ENCODE peak calls at places on chromosomes 2 and 18, in seven cellular contexts. One of them, this sample, is unnamed.

GRCh38 chr2:23655862-23656596 is 270.9 kb downstream of the ATAD2B start:
- DNase-seq in activated CD8-positive, alpha-beta memory T cell treated with anti-CD3 and anti-CD28 coated beads, Interleukin-2, amount 50 U/mL, for 4 hours: no peak
- DNase-seq in GM06990: no peak
- DNase-seq in nucleus accumbens: no peak
- DNase-seq in kidney tubule cell: no peak
- DNase-seq in HCT116: no peak
- DNase-seq in NCI-H1092 treated with DMSO at 0.1 percent for 48 hours: no peak
- DNase-seq in this sample: no peak

GRCh38 chr18:51009071-51009470 is 20.9 kb upstream of the SMAD4 start:
- DNase-seq in activated CD8-positive, alpha-beta memory T cell treated with anti-CD3 and anti-CD28 coated beads, Interleukin-2, amount 50 U/mL, for 4 hours: no peak
- DNase-seq in GM06990: no peak
- DNase-seq in nucleus accumbens: no peak
- DNase-seq in kidney tubule cell: peak
- DNase-seq in HCT116: no peak
- DNase-seq in NCI-H1092 treated with DMSO at 0.1 percent for 48 hours: peak
- DNase-seq in this sample: peak

GRCh38 chr2:152240559-152241231 is 65.1 kb upstream of the STAM2 start:
- DNase-seq in activated CD8-positive, alpha-beta memory T cell treated with anti-CD3 and anti-CD28 coated beads, Interleukin-2, amount 50 U/mL, for 4 hours: no peak
- DNase-seq in GM06990: no peak
- DNase-seq in nucleus accumbens: no peak
- DNase-seq in kidney tubule cell: peak
- DNase-seq in HCT116: no peak
- DNase-seq in NCI-H1092 treated with DMSO at 0.1 percent for 48 hours: no peak
- DNase-seq in this sample: no peak

GRCh38 chr2:1886405-1886992 is 142.2 kb upstream of the PXDN start:
- DNase-seq in activated CD8-positive, alpha-beta memory T cell treated with anti-CD3 and anti-CD28 coated beads, Interleukin-2, amount 50 U/mL, for 4 hours: peak
- DNase-seq in GM06990: no peak
- DNase-seq in nucleus accumbens: no peak
- DNase-seq in kidney tubule cell: peak
- DNase-seq in HCT116: peak
- DNase-seq in NCI-H1092 treated with DMSO at 0.1 percent for 48 hours: no peak
- DNase-seq in this sample: peak

GRCh38 chr2:219344756-219345458 is 12.4 kb upstream of the RESP18 start:
- DNase-seq in activated CD8-positive, alpha-beta memory T cell treated with anti-CD3 and anti-CD28 coated beads, Interleukin-2, amount 50 U/mL, for 4 hours: no peak
- DNase-seq in GM06990: no peak
- DNase-seq in nucleus accumbens: no peak
- DNase-seq in kidney tubule cell: peak
- DNase-seq in HCT116: no peak
- DNase-seq in NCI-H1092 treated with DMSO at 0.1 percent for 48 hours: peak
- DNase-seq in this sample: peak

GRCh38 chr2:197647961-197648690 is 27.3 kb downstream of the RFTN2 start:
- DNase-seq in activated CD8-positive, alpha-beta memory T cell treated with anti-CD3 and anti-CD28 coated beads, Interleukin-2, amount 50 U/mL, for 4 hours: no peak
- DNase-seq in GM06990: no peak
- DNase-seq in nucleus accumbens: no peak
- DNase-seq in kidney tubule cell: no peak
- DNase-seq in HCT116: no peak
- DNase-seq in NCI-H1092 treated with DMSO at 0.1 percent for 48 hours: no peak
- DNase-seq in this sample: no peak

GRCh38 chr18:48408111-48408726 is 964 bp downstream of the ZBTB7C start:
- DNase-seq in activated CD8-positive, alpha-beta memory T cell treated with anti-CD3 and anti-CD28 coated beads, Interleukin-2, amount 50 U/mL, for 4 hours: no peak
- DNase-seq in GM06990: peak
- DNase-seq in nucleus accumbens: no peak
- DNase-seq in kidney tubule cell: no peak
- DNase-seq in HCT116: no peak
- DNase-seq in NCI-H1092 treated with DMSO at 0.1 percent for 48 hours: peak
- DNase-seq in this sample: peak

GRCh38 chr2:120635146-120635545 is 100.5 kb upstream of the GLI2 start:
- DNase-seq in activated CD8-positive, alpha-beta memory T cell treated with anti-CD3 and anti-CD28 coated beads, Interleukin-2, amount 50 U/mL, for 4 hours: no peak
- DNase-seq in GM06990: no peak
- DNase-seq in nucleus accumbens: no peak
- DNase-seq in kidney tubule cell: no peak
- DNase-seq in HCT116: no peak
- DNase-seq in NCI-H1092 treated with DMSO at 0.1 percent for 48 hours: no peak
- DNase-seq in this sample: no peak

GRCh38 chr2:3246406-3246805 is 131.2 kb downstream of the EIPR1 start:
- DNase-seq in activated CD8-positive, alpha-beta memory T cell treated with anti-CD3 and anti-CD28 coated beads, Interleukin-2, amount 50 U/mL, for 4 hours: no peak
- DNase-seq in GM06990: no peak
- DNase-seq in nucleus accumbens: no peak
- DNase-seq in kidney tubule cell: no peak
- DNase-seq in HCT116: no peak
- DNase-seq in NCI-H1092 treated with DMSO at 0.1 percent for 48 hours: no peak
- DNase-seq in this sample: no peak

GRCh38 chr2:230161180-230161579 is 58.6 kb downstream of the SP110 start:
- DNase-seq in activated CD8-positive, alpha-beta memory T cell treated with anti-CD3 and anti-CD28 coated beads, Interleukin-2, amount 50 U/mL, for 4 hours: no peak
- DNase-seq in GM06990: no peak
- DNase-seq in nucleus accumbens: no peak
- DNase-seq in kidney tubule cell: no peak
- DNase-seq in HCT116: no peak
- DNase-seq in NCI-H1092 treated with DMSO at 0.1 percent for 48 hours: no peak
- DNase-seq in this sample: no peak

GRCh38 chr2:121480826-121481225 is 49.9 kb upstream of the RNU4ATAC start:
- DNase-seq in activated CD8-positive, alpha-beta memory T cell treated with anti-CD3 and anti-CD28 coated beads, Interleukin-2, amount 50 U/mL, for 4 hours: no peak
- DNase-seq in GM06990: no peak
- DNase-seq in nucleus accumbens: no peak
- DNase-seq in kidney tubule cell: peak
- DNase-seq in HCT116: no peak
- DNase-seq in NCI-H1092 treated with DMSO at 0.1 percent for 48 hours: peak
- DNase-seq in this sample: no peak

GRCh38 chr2:161915121-161915520 is 158.9 kb downstream of the DPP4 start:
- DNase-seq in activated CD8-positive, alpha-beta memory T cell treated with anti-CD3 and anti-CD28 coated beads, Interleukin-2, amount 50 U/mL, for 4 hours: no peak
- DNase-seq in GM06990: no peak
- DNase-seq in nucleus accumbens: no peak
- DNase-seq in kidney tubule cell: peak
- DNase-seq in HCT116: no peak
- DNase-seq in NCI-H1092 treated with DMSO at 0.1 percent for 48 hours: no peak
- DNase-seq in this sample: no peak

GRCh38 chr2:14806567-14807077 is 174.1 kb downstream of the LRATD1 start:
- DNase-seq in activated CD8-positive, alpha-beta memory T cell treated with anti-CD3 and anti-CD28 coated beads, Interleukin-2, amount 50 U/mL, for 4 hours: no peak
- DNase-seq in GM06990: no peak
- DNase-seq in nucleus accumbens: no peak
- DNase-seq in kidney tubule cell: no peak
- DNase-seq in HCT116: no peak
- DNase-seq in NCI-H1092 treated with DMSO at 0.1 percent for 48 hours: no peak
- DNase-seq in this sample: no peak

GRCh38 chr2:42843611-42844010 is 51.2 kb upstream of the HAAO start:
- DNase-seq in activated CD8-positive, alpha-beta memory T cell treated with anti-CD3 and anti-CD28 coated beads, Interleukin-2, amount 50 U/mL, for 4 hours: no peak
- DNase-seq in GM06990: no peak
- DNase-seq in nucleus accumbens: no peak
- DNase-seq in kidney tubule cell: peak
- DNase-seq in HCT116: no peak
- DNase-seq in NCI-H1092 treated with DMSO at 0.1 percent for 48 hours: no peak
- DNase-seq in this sample: no peak

GRCh38 chr18:23247896-23248295 is 112.6 kb downstream of the CABLES1 start:
- DNase-seq in activated CD8-positive, alpha-beta memory T cell treated with anti-CD3 and anti-CD28 coated beads, Interleukin-2, amount 50 U/mL, for 4 hours: no peak
- DNase-seq in GM06990: no peak
- DNase-seq in nucleus accumbens: no peak
- DNase-seq in kidney tubule cell: no peak
- DNase-seq in HCT116: no peak
- DNase-seq in NCI-H1092 treated with DMSO at 0.1 percent for 48 hours: no peak
- DNase-seq in this sample: no peak

GRCh38 chr2:223760838-223761502 is 76.4 kb downstream of the AP1S3 start:
- DNase-seq in activated CD8-positive, alpha-beta memory T cell treated with anti-CD3 and anti-CD28 coated beads, Interleukin-2, amount 50 U/mL, for 4 hours: peak
- DNase-seq in GM06990: peak
- DNase-seq in nucleus accumbens: no peak
- DNase-seq in kidney tubule cell: peak
- DNase-seq in HCT116: peak
- DNase-seq in NCI-H1092 treated with DMSO at 0.1 percent for 48 hours: no peak
- DNase-seq in this sample: peak

GRCh38 chr2:171608168-171608567 is 79.1 kb upstream of the DYNC1I2 start:
- DNase-seq in activated CD8-positive, alpha-beta memory T cell treated with anti-CD3 and anti-CD28 coated beads, Interleukin-2, amount 50 U/mL, for 4 hours: no peak
- DNase-seq in GM06990: no peak
- DNase-seq in nucleus accumbens: no peak
- DNase-seq in kidney tubule cell: no peak
- DNase-seq in HCT116: no peak
- DNase-seq in NCI-H1092 treated with DMSO at 0.1 percent for 48 hours: no peak
- DNase-seq in this sample: no peak

GRCh38 chr18:5546660-5547059 is 2.9 kb upstream of the EPB41L3 start:
- DNase-seq in activated CD8-positive, alpha-beta memory T cell treated with anti-CD3 and anti-CD28 coated beads, Interleukin-2, amount 50 U/mL, for 4 hours: no peak
- DNase-seq in GM06990: no peak
- DNase-seq in nucleus accumbens: no peak
- DNase-seq in kidney tubule cell: peak
- DNase-seq in HCT116: no peak
- DNase-seq in NCI-H1092 treated with DMSO at 0.1 percent for 48 hours: peak
- DNase-seq in this sample: peak

GRCh38 chr18:21855432-21855831 is 114.8 kb downstream of the MIB1 start:
- DNase-seq in activated CD8-positive, alpha-beta memory T cell treated with anti-CD3 and anti-CD28 coated beads, Interleukin-2, amount 50 U/mL, for 4 hours: no peak
- DNase-seq in GM06990: no peak
- DNase-seq in nucleus accumbens: no peak
- DNase-seq in kidney tubule cell: no peak
- DNase-seq in HCT116: no peak
- DNase-seq in NCI-H1092 treated with DMSO at 0.1 percent for 48 hours: no peak
- DNase-seq in this sample: no peak

GRCh38 chr18:75809392-75809791 is 381.9 kb upstream of the SMIM21 start:
- DNase-seq in activated CD8-positive, alpha-beta memory T cell treated with anti-CD3 and anti-CD28 coated beads, Interleukin-2, amount 50 U/mL, for 4 hours: no peak
- DNase-seq in GM06990: no peak
- DNase-seq in nucleus accumbens: no peak
- DNase-seq in kidney tubule cell: no peak
- DNase-seq in HCT116: no peak
- DNase-seq in NCI-H1092 treated with DMSO at 0.1 percent for 48 hours: no peak
- DNase-seq in this sample: no peak

GRCh38 chr2:224106794-224107193 is 67.7 kb upstream of the SERPINE2 start:
- DNase-seq in activated CD8-positive, alpha-beta memory T cell treated with anti-CD3 and anti-CD28 coated beads, Interleukin-2, amount 50 U/mL, for 4 hours: no peak
- DNase-seq in GM06990: no peak
- DNase-seq in nucleus accumbens: no peak
- DNase-seq in kidney tubule cell: no peak
- DNase-seq in HCT116: no peak
- DNase-seq in NCI-H1092 treated with DMSO at 0.1 percent for 48 hours: no peak
- DNase-seq in this sample: no peak

GRCh38 chr2:18077724-18078123 is 199.3 kb downstream of the KCNS3 start:
- DNase-seq in activated CD8-positive, alpha-beta memory T cell treated with anti-CD3 and anti-CD28 coated beads, Interleukin-2, amount 50 U/mL, for 4 hours: no peak
- DNase-seq in GM06990: no peak
- DNase-seq in nucleus accumbens: no peak
- DNase-seq in kidney tubule cell: peak
- DNase-seq in HCT116: no peak
- DNase-seq in NCI-H1092 treated with DMSO at 0.1 percent for 48 hours: no peak
- DNase-seq in this sample: no peak

GRCh38 chr2:112084689-112085381 is 29.8 kb downstream of the TMEM87B start:
- DNase-seq in activated CD8-positive, alpha-beta memory T cell treated with anti-CD3 and anti-CD28 coated beads, Interleukin-2, amount 50 U/mL, for 4 hours: no peak
- DNase-seq in GM06990: no peak
- DNase-seq in nucleus accumbens: no peak
- DNase-seq in kidney tubule cell: no peak
- DNase-seq in HCT116: no peak
- DNase-seq in NCI-H1092 treated with DMSO at 0.1 percent for 48 hours: no peak
- DNase-seq in this sample: no peak